ENCODE peak calls at places on chromosomes 11 and 22, in four cellular contexts. One of them, this sample, is unnamed.

GRCh38 chr11:67053896-67054850 is 2.5 kb upstream of the RHOD start:
- DNase-seq in PC-3: peak; percentile 72
- DNase-seq in cardiac muscle cell: peak; percentile 73
- DNase-seq in retinal pigment epithelial cell: peak; percentile 56
- DNase-seq in this sample: no peak

GRCh38 chr22:45435544-45436139 is 22.1 kb downstream of the RIBC2 start:
- DNase-seq in PC-3: peak; percentile 83
- DNase-seq in retinal pigment epithelial cell: peak; percentile 46
- DNase-seq in cardiac muscle cell: peak; percentile 90
- DNase-seq in this sample: peak; percentile 56

GRCh38 chr22:23282089-23282501 is 101.8 kb downstream of the BCR start:
- DNase-seq in retinal pigment epithelial cell: peak; percentile 96
- DNase-seq in cardiac muscle cell: no peak
- DNase-seq in PC-3: peak; percentile 91
- DNase-seq in this sample: peak; percentile 80

GRCh38 chr11:26753738-26754504 is 32.1 kb upstream of the SLC5A12 start:
- DNase-seq in cardiac muscle cell: peak; percentile 79
- DNase-seq in retinal pigment epithelial cell: no peak
- DNase-seq in PC-3: peak; percentile 53
- DNase-seq in this sample: no peak

GRCh38 chr22:29816128-29816527 is 21.9 kb downstream of the ASCC2 start:
- DNase-seq in retinal pigment epithelial cell: no peak
- DNase-seq in cardiac muscle cell: no peak
- DNase-seq in PC-3: no peak
- DNase-seq in this sample: no peak

GRCh38 chr22:48945621-48946458 is 881.8 kb downstream of the BRD1 start:
- DNase-seq in retinal pigment epithelial cell: no peak
- DNase-seq in cardiac muscle cell: no peak
- DNase-seq in PC-3: no peak
- DNase-seq in this sample: no peak

GRCh38 chr22:26713823-26714449 is 56.5 kb downstream of the MIAT start:
- DNase-seq in retinal pigment epithelial cell: peak; percentile 43
- DNase-seq in PC-3: no peak
- DNase-seq in cardiac muscle cell: peak; percentile 45
- DNase-seq in this sample: no peak

GRCh38 chr11:13606701-13607100 is 61.8 kb upstream of the FAR1 start:
- DNase-seq in PC-3: no peak
- DNase-seq in retinal pigment epithelial cell: no peak
- DNase-seq in cardiac muscle cell: peak; percentile 62
- DNase-seq in this sample: no peak

GRCh38 chr11:61639816-61640443 is 40.3 kb upstream of the DAGLA start:
- DNase-seq in retinal pigment epithelial cell: no peak
- DNase-seq in PC-3: peak; percentile 72
- DNase-seq in cardiac muscle cell: no peak
- DNase-seq in this sample: no peak

GRCh38 chr11:65718964-65719492 is 1.6 kb downstream of the RNASEH2C start:
- DNase-seq in PC-3: no peak
- DNase-seq in retinal pigment epithelial cell: no peak
- DNase-seq in cardiac muscle cell: no peak
- DNase-seq in this sample: no peak

GRCh38 chr11:71499546-71499945 is 27.5 kb upstream of the KRTAP5-7 start:
- DNase-seq in retinal pigment epithelial cell: no peak
- DNase-seq in PC-3: peak; percentile 64
- DNase-seq in cardiac muscle cell: no peak
- DNase-seq in this sample: no peak

GRCh38 chr11:1401656-1402221 is 12.0 kb downstream of the BRSK2 start:
- DNase-seq in PC-3: peak; percentile 63
- DNase-seq in retinal pigment epithelial cell: peak; percentile 7
- DNase-seq in cardiac muscle cell: peak; percentile 89
- DNase-seq in this sample: peak; percentile 10

GRCh38 chr11:35525501-35526175 is at the start of gene PAMR1:
- DNase-seq in PC-3: no peak
- DNase-seq in retinal pigment epithelial cell: no peak
- DNase-seq in cardiac muscle cell: peak; percentile 74
- DNase-seq in this sample: no peak

GRCh38 chr11:10564692-10565318 is 3.7 kb downstream of the LYVE1 start:
- DNase-seq in retinal pigment epithelial cell: no peak
- DNase-seq in cardiac muscle cell: no peak
- DNase-seq in PC-3: peak; percentile 33
- DNase-seq in this sample: no peak

GRCh38 chr11:68942751-68943271 is 38.0 kb downstream of the MRGPRD start:
- DNase-seq in cardiac muscle cell: no peak
- DNase-seq in PC-3: no peak
- DNase-seq in retinal pigment epithelial cell: no peak
- DNase-seq in this sample: no peak

GRCh38 chr11:80773919-80774318 is 1333.1 kb upstream of the TENM4 start:
- DNase-seq in retinal pigment epithelial cell: no peak
- DNase-seq in PC-3: no peak
- DNase-seq in cardiac muscle cell: no peak
- DNase-seq in this sample: no peak

GRCh38 chr11:110786226-110786902 is 74.1 kb upstream of the ARHGAP20 start:
- DNase-seq in PC-3: no peak
- DNase-seq in cardiac muscle cell: no peak
- DNase-seq in retinal pigment epithelial cell: no peak
- DNase-seq in this sample: no peak

GRCh38 chr22:20494978-20495860 is at the start of gene KLHL22:
- DNase-seq in PC-3: peak; percentile 30
- DNase-seq in cardiac muscle cell: peak; percentile 36
- DNase-seq in retinal pigment epithelial cell: no peak
- DNase-seq in this sample: no peak

GRCh38 chr22:38628444-38628843 is 27.7 kb downstream of the FAM227A start:
- DNase-seq in cardiac muscle cell: no peak
- DNase-seq in retinal pigment epithelial cell: no peak
- DNase-seq in PC-3: no peak
- DNase-seq in this sample: no peak

GRCh38 chr11:95519912-95520311 is 269.7 kb downstream of the FAM76B start:
- DNase-seq in PC-3: no peak
- DNase-seq in cardiac muscle cell: no peak
- DNase-seq in retinal pigment epithelial cell: no peak
- DNase-seq in this sample: no peak

GRCh38 chr11:86818466-86819282 is 18.3 kb downstream of the PRSS23 start:
- DNase-seq in retinal pigment epithelial cell: no peak
- DNase-seq in PC-3: peak; percentile 78
- DNase-seq in cardiac muscle cell: peak; percentile 79
- DNase-seq in this sample: no peak

GRCh38 chr11:128695539-128696221 is 1.8 kb downstream of the FLI1 start:
- DNase-seq in PC-3: no peak
- DNase-seq in retinal pigment epithelial cell: no peak
- DNase-seq in cardiac muscle cell: no peak
- DNase-seq in this sample: no peak

GRCh38 chr11:102155676-102156075 is 45.4 kb downstream of the YAP1 start:
- DNase-seq in cardiac muscle cell: no peak
- DNase-seq in PC-3: no peak
- DNase-seq in retinal pigment epithelial cell: no peak
- DNase-seq in this sample: no peak

GRCh38 chr22:35586771-35587170 is 30.4 kb downstream of the MB start:
- DNase-seq in PC-3: no peak
- DNase-seq in cardiac muscle cell: no peak
- DNase-seq in retinal pigment epithelial cell: no peak
- DNase-seq in this sample: no peak

GRCh38 chr11:132840660-132841059 is 691.6 kb downstream of the OPCML start:
- DNase-seq in cardiac muscle cell: no peak
- DNase-seq in retinal pigment epithelial cell: no peak
- DNase-seq in PC-3: no peak
- DNase-seq in this sample: no peak

GRCh38 chr11:133711545-133711944 is 133.8 kb downstream of the SPATA19 start:
- DNase-seq in PC-3: no peak
- DNase-seq in retinal pigment epithelial cell: no peak
- DNase-seq in cardiac muscle cell: no peak
- DNase-seq in this sample: no peak

GRCh38 chr11:119892311-119892808 is 163.4 kb upstream of the NECTIN1 start:
- DNase-seq in PC-3: no peak
- DNase-seq in cardiac muscle cell: peak; percentile 60
- DNase-seq in retinal pigment epithelial cell: no peak
- DNase-seq in this sample: no peak

GRCh38 chr11:15603208-15603607 is 488.5 kb downstream of the INSC start:
- DNase-seq in retinal pigment epithelial cell: no peak
- DNase-seq in cardiac muscle cell: no peak
- DNase-seq in PC-3: no peak
- DNase-seq in this sample: no peak

GRCh38 chr11:44564198-44564597 is 1.3 kb upstream of the CD82 start:
- DNase-seq in PC-3: no peak
- DNase-seq in cardiac muscle cell: no peak
- DNase-seq in retinal pigment epithelial cell: no peak
- DNase-seq in this sample: no peak

GRCh38 chr11:119307219-119307618 is 9.7 kb downstream of the MCAM start:
- DNase-seq in PC-3: no peak
- DNase-seq in cardiac muscle cell: no peak
- DNase-seq in retinal pigment epithelial cell: no peak
- DNase-seq in this sample: no peak

GRCh38 chr11:111586305-111586915 is 15.8 kb upstream of the SIK2 start:
- DNase-seq in PC-3: peak; percentile 85
- DNase-seq in cardiac muscle cell: peak; percentile 49
- DNase-seq in retinal pigment epithelial cell: no peak
- DNase-seq in this sample: no peak

GRCh38 chr11:35615911-35616900 is 2.1 kb upstream of the FJX1 start:
- DNase-seq in PC-3: peak; percentile 69
- DNase-seq in retinal pigment epithelial cell: no peak
- DNase-seq in cardiac muscle cell: peak; percentile 73
- DNase-seq in this sample: no peak

GRCh38 chr11:112085822-112086421 is 634 bp downstream of the TIMM8B start:
- DNase-seq in cardiac muscle cell: peak; percentile 39
- DNase-seq in retinal pigment epithelial cell: no peak
- DNase-seq in PC-3: peak; percentile 25
- DNase-seq in this sample: no peak

DNA sequence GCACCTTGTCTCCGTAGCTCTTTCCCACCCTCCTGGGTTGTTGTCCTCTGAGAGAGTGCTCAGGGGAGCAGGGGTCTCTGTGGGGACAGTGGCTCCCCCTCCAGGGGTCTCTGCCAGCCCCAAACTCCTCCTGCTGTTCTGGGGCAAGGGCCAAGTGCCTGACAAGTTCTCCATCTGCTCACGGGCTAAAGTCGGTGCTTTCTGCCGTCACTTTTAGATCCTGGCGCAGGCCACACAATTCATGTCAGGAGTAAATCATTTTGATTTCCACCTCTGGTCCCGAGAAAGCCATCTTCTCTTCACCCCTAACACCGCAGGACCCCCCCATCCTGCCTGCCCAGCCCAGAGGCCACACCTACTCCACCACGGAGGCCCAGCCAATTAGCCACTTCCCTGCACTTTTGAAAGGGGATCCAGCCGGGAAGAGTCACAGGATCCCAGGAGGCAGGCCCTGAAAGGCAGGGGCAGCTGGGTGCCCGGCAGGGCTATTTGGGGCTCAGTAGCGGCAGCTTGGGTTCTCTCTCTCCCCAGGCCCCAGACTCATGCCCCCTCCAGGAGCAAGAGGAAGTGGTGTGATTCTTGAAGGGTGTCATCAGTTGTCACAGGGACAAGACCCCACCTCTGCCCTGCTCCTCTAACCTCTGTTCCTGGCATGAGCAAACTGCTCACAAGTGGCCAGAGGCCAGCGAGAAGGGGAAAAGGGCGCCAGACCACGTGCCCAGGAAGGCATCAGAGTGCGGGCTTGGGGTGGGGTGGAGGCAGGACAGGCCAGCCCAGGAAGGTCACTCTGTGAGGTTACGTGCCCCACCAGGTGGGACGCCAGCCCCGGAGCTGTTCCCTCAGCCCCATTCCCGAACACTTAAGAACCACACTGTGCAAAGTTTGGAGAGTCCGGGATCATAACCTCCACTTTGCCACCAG is 1.3 kb downstream of the MACROD1 start:
- DNase-seq in PC-3: peak; percentile 61
- DNase-seq in cardiac muscle cell: peak; percentile 32
- DNase-seq in retinal pigment epithelial cell: no peak
- DNase-seq in this sample: no peak
- H3K4me3 ChIP-seq in PC-3: peak overlapping the region; percentile 71
- H3K4me3 ChIP-seq in cardiac muscle cell: peak overlapping the region; percentile 50
- H3K4me3 ChIP-seq in retinal pigment epithelial cell: peak overlapping the region; percentile 59
- H3K4me3 ChIP-seq in this sample: peak overlapping the region; percentile 63

DNA sequence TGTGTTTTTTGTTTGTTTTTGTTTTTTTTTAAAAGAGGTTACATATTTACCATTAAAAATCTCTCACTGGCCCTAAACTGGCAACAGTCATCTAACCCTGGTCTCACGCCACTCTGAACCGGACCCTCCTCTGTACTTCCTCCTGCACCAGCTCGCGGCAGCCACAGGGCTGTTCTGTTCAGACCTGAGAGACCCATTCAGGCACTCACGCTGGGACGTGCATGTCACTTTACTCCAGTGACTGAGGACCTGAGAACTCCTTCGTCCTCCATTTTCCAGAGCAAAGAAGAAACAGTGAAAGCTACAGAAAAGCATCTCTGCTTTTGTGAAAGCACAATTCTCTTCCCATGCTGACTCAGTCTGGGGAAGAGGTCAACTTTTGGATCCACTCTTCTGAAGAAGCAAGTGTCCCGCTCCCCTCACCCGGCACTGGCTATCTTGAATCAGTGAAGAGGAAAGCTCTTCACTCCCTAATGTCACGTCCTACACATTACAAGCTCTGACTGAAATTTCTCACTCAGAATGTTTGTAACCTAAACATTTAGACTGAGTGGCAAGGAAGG is 24.6 kb downstream of the PISD start:
- DNase-seq in retinal pigment epithelial cell: no peak
- DNase-seq in cardiac muscle cell: peak; percentile 20
- DNase-seq in PC-3: no peak
- DNase-seq in this sample: no peak
- TF ChIP-seq CTCF in retinal pigment epithelial cell: no peak
- TF ChIP-seq CTCF in cardiac muscle cell: no peak
- TF ChIP-seq CTCF in PC-3: no peak
- TF ChIP-seq CTCF in this sample: no peak

DNA sequence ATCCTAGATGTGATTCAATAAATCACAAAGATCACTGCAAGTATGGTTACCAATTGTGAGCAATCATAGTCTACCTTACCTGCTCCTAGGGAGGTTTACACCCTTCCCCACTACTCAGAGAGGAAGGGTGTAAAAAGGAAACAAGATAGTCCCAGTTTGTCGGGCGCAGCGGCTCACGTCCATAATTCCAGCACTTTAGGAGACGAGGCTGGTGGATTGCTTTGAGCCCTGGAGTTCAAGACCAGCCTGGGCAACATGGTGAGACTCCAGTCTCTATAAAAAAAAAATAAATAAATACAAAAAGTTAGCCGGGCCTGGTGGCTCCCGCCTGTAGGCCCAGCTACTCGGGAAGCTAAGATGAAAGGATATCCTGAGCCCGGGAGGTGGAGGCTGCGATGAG is 962 bp upstream of the AMBRA1 start:
- DNase-seq in PC-3: no peak
- DNase-seq in cardiac muscle cell: no peak
- DNase-seq in retinal pigment epithelial cell: no peak
- DNase-seq in this sample: no peak
- H3K4me3 ChIP-seq in PC-3: no peak overlapping the region
- H3K4me3 ChIP-seq in cardiac muscle cell: no peak overlapping the region
- H3K4me3 ChIP-seq in retinal pigment epithelial cell: no peak overlapping the region
- H3K4me3 ChIP-seq in this sample: no peak overlapping the region

GRCh38 chr22:46813816-46814597 is 51.6 kb downstream of the TBC1D22A start:
- DNase-seq in cardiac muscle cell: no peak
- DNase-seq in PC-3: no peak
- DNase-seq in retinal pigment epithelial cell: peak; percentile 54
- DNase-seq in this sample: peak; percentile 35

GRCh38 chr22:46809153-46809885 is 46.9 kb downstream of the TBC1D22A start:
- DNase-seq in retinal pigment epithelial cell: no peak
- DNase-seq in cardiac muscle cell: no peak
- DNase-seq in PC-3: no peak
- DNase-seq in this sample: no peak

GRCh38 chr22:46812786-46813185 is 50.3 kb downstream of the TBC1D22A start:
- DNase-seq in PC-3: no peak
- DNase-seq in retinal pigment epithelial cell: no peak
- DNase-seq in cardiac muscle cell: no peak
- DNase-seq in this sample: no peak

GRCh38 chr22:46810856-46811786 is 48.7 kb downstream of the TBC1D22A start:
- DNase-seq in retinal pigment epithelial cell: no peak
- DNase-seq in cardiac muscle cell: no peak
- DNase-seq in PC-3: no peak
- DNase-seq in this sample: no peak

GRCh38 chr22:46812034-46812605 is 49.7 kb downstream of the TBC1D22A start:
- DNase-seq in cardiac muscle cell: no peak
- DNase-seq in PC-3: no peak
- DNase-seq in retinal pigment epithelial cell: no peak
- DNase-seq in this sample: no peak
- TF ChIP-seq CTCF in cardiac muscle cell: no peak
- TF ChIP-seq CTCF in PC-3: no peak
- TF ChIP-seq CTCF in retinal pigment epithelial cell: no peak
- TF ChIP-seq CTCF in this sample: no peak